ENCODE peak calls at places on chromosomes 13 and 19, in four cellular contexts. One of them, this sample, is unnamed.

GRCh38 chr19:39152066-39152465 is 26.5 kb downstream of the PAK4 start:
- DNase-seq in posterior cingulate gyrus: no peak
- DNase-seq in MCF 10A: peak
- DNase-seq in mucosa of descending colon: no peak
- DNase-seq in this sample: no peak

GRCh38 chr19:47714339-47714738 is 1.1 kb downstream of the EHD2 start:
- DNase-seq in mucosa of descending colon: no peak
- DNase-seq in posterior cingulate gyrus: no peak
- DNase-seq in MCF 10A: no peak
- DNase-seq in this sample: no peak

GRCh38 chr19:7509625-7510024 is 6.3 kb upstream of the ZNF358 start:
- DNase-seq in MCF 10A: peak
- DNase-seq in mucosa of descending colon: no peak
- DNase-seq in posterior cingulate gyrus: no peak
- DNase-seq in this sample: no peak

GRCh38 chr13:113907637-113908617 is 44.1 kb upstream of the GAS6 start:
- DNase-seq in posterior cingulate gyrus: no peak
- DNase-seq in mucosa of descending colon: peak
- DNase-seq in MCF 10A: no peak
- DNase-seq in this sample: no peak

GRCh38 chr19:19817357-19817756 is 4.2 kb downstream of the ZNF506 start:
- DNase-seq in MCF 10A: no peak
- DNase-seq in posterior cingulate gyrus: no peak
- DNase-seq in mucosa of descending colon: no peak
- DNase-seq in this sample: no peak

GRCh38 chr13:111490611-111491010 is 170.2 kb downstream of the TEX29 start:
- DNase-seq in posterior cingulate gyrus: no peak
- DNase-seq in MCF 10A: no peak
- DNase-seq in mucosa of descending colon: no peak
- DNase-seq in this sample: peak

GRCh38 chr13:19601749-19602725 is 31.4 kb upstream of the MPHOSPH8 start:
- DNase-seq in posterior cingulate gyrus: peak
- DNase-seq in mucosa of descending colon: peak
- DNase-seq in MCF 10A: peak
- DNase-seq in this sample: peak

GRCh38 chr13:95300625-95301134 is 571 bp downstream of the ABCC4 start:
- DNase-seq in mucosa of descending colon: peak
- DNase-seq in posterior cingulate gyrus: peak
- DNase-seq in MCF 10A: peak
- DNase-seq in this sample: peak

GRCh38 chr13:35699181-35699580 is 222.7 kb upstream of the MAB21L1 start:
- DNase-seq in MCF 10A: no peak
- DNase-seq in mucosa of descending colon: no peak
- DNase-seq in posterior cingulate gyrus: no peak
- DNase-seq in this sample: no peak

GRCh38 chr19:24029941-24030636 is 56.9 kb upstream of the ZNF254 start:
- DNase-seq in mucosa of descending colon: no peak
- DNase-seq in posterior cingulate gyrus: no peak
- DNase-seq in MCF 10A: no peak
- DNase-seq in this sample: no peak

GRCh38 chr13:73039201-73040108 is 19.4 kb upstream of the KLF5 start:
- DNase-seq in posterior cingulate gyrus: no peak
- DNase-seq in MCF 10A: no peak
- DNase-seq in mucosa of descending colon: no peak
- DNase-seq in this sample: no peak

GRCh38 chr13:94712812-94713555 is 639 bp upstream of the SOX21 start:
- DNase-seq in mucosa of descending colon: peak
- DNase-seq in posterior cingulate gyrus: peak
- DNase-seq in MCF 10A: peak
- DNase-seq in this sample: peak

GRCh38 chr19:8150998-8151397 is 1.6 kb upstream of the FBN3 start:
- DNase-seq in posterior cingulate gyrus: no peak
- DNase-seq in mucosa of descending colon: no peak
- DNase-seq in MCF 10A: no peak
- DNase-seq in this sample: no peak

GRCh38 chr19:40089462-40089861 is 1.3 kb downstream of the ZNF780A start:
- DNase-seq in MCF 10A: peak
- DNase-seq in mucosa of descending colon: no peak
- DNase-seq in posterior cingulate gyrus: no peak
- DNase-seq in this sample: no peak